ENCODE peak calls at places on chromosome 19, in eight cellular contexts. B is activated CD8-positive, alpha-beta T cell treated with anti-CD3 and anti-CD28 coated beads for 36 hours; V is colonic mucosa; F is NCI-H2081 treated with DMSO at 0.1 percent for 48 hours; X is IMR-90; M is 8988T; R is naive thymus-derived CD8-positive, alpha-beta T cell; G is CD8-positive, alpha-beta T cell. N is an unnamed sample.

GRCh38 chr19:49422407-49423277 is 599 bp downstream of the PTH2 start:
- DNase-seq in F (no peak), B (peak; percentile 77), G (peak; percentile 51), M (no peak), X (peak; percentile 17), R (no peak), V (peak; percentile 34), N (no peak)

GRCh38 chr19:37217855-37218591 is at the start of gene ZNF383:
- DNase-seq in M (peak; percentile 87), R (peak; percentile 75), G (peak; percentile 82), V (peak; percentile 90), B (peak; percentile 90), F (peak; percentile 51), X (peak; percentile 84), N (peak; percentile 89)

GRCh38 chr19:46881092-46881491 is 20.3 kb downstream of the ARHGAP35 start:
- DNase-seq in R (no peak), F (no peak), X (no peak), G (no peak), M (no peak), B (no peak), V (no peak), N (no peak)

GRCh38 chr19:17289489-17289888 is 7.8 kb downstream of the ANKLE1 start:
- DNase-seq in M (peak; percentile 92), X (peak; percentile 90), R (peak; percentile 31), G (peak; percentile 43), B (peak; percentile 79), V (peak; percentile 68), F (no peak), N (no peak)

GRCh38 chr19:34428549-34429285 is 536 bp downstream of the UBA2 start:
- DNase-seq in B (peak; percentile 66), V (no peak), X (peak; percentile 17), F (no peak), G (peak; percentile 35), M (peak; percentile 36), R (no peak), N (peak; percentile 10)

GRCh38 chr19:12126707-12127106 is 13.4 kb downstream of the ZNF20 start:
- DNase-seq in V (peak; percentile 26), G (no peak), M (no peak), X (peak; percentile 19), B (peak; percentile 31), R (no peak), F (no peak), N (no peak)

GRCh38 chr19:4589579-4590410 is 30.3 kb upstream of the SEMA6B start:
- DNase-seq in X (no peak), G (no peak), R (no peak), B (peak; percentile 52), M (peak; percentile 58), F (no peak), V (no peak), N (peak; percentile 22)

GRCh38 chr19:54133312-54133956 is 4.1 kb upstream of the CNOT3 start:
- DNase-seq in R (no peak), B (no peak), F (no peak), X (no peak), M (no peak), G (no peak), V (no peak), N (no peak)

GRCh38 chr19:50172726-50173125 is 9.6 kb upstream of the IZUMO2 start:
- DNase-seq in R (no peak), M (no peak), B (no peak), X (no peak), V (no peak), F (no peak), G (no peak), N (no peak)

GRCh38 chr19:13016245-13016627 is 21.0 kb downstream of the NFIX start:
- DNase-seq in F (no peak), X (no peak), M (no peak), R (no peak), B (no peak), V (no peak), G (no peak), N (no peak)

GRCh38 chr19:7391218-7391670 is 42.5 kb downstream of the ARHGEF18 start:
- DNase-seq in X (peak; percentile 77), G (no peak), R (no peak), F (no peak), M (peak; percentile 49), B (no peak), V (peak; percentile 73), N (no peak)

GRCh38 chr19:17969096-17969792 is 2.3 kb downstream of the KCNN1 start:
- DNase-seq in R (no peak), F (no peak), V (no peak), G (no peak), M (no peak), B (no peak), X (no peak), N (no peak)